ENCODE peak calls at places on chromosomes 13 and 19, in nine cellular contexts. N, E, P, T, Z, A, R, J and H are unnamed samples.

GRCh38 chr19:50427997-50428425 is 4.7 kb upstream of the MYBPC2 start:
- DNase-seq in J (peak), E (peak), P (peak), A (peak), N (peak), Z (no peak), R (peak), T (no peak), H (no peak)

GRCh38 chr13:23710366-23710765 is 140.2 kb downstream of the TNFRSF19 start:
- DNase-seq in J (no peak), R (no peak), T (no peak), N (no peak), A (no peak), Z (no peak), P (no peak), E (no peak), H (no peak)

GRCh38 chr13:24251525-24251924 is 57.9 kb upstream of the C1QTNF9 start:
- DNase-seq in P (no peak), T (no peak), Z (no peak), A (no peak), E (no peak), R (no peak), J (peak), N (no peak), H (peak)

GRCh38 chr13:78700121-78700910 is 41.4 kb upstream of the OBI1 start:
- DNase-seq in P (no peak), R (no peak), E (no peak), N (no peak), Z (no peak), J (no peak), A (no peak), T (no peak), H (no peak)

GRCh38 chr13:41554626-41555386 is 97.5 kb downstream of the RGCC start:
- DNase-seq in J (no peak), R (no peak), T (no peak), Z (no peak), A (no peak), N (no peak), E (no peak), P (no peak), H (no peak)

GRCh38 chr13:40190656-40191100 is 475.8 kb downstream of the FOXO1 start:
- DNase-seq in R (peak), J (peak), Z (no peak), P (no peak), E (peak), A (peak), T (no peak), N (no peak), H (peak)

GRCh38 chr13:63910406-63910957 is 2494.8 kb upstream of the PCDH20 start:
- DNase-seq in J (no peak), A (peak), R (no peak), N (no peak), E (no peak), T (peak), P (peak), Z (no peak), H (no peak)

GRCh38 chr13:49428041-49428763 is 15.7 kb downstream of the CAB39L start:
- DNase-seq in Z (no peak), A (no peak), R (no peak), P (no peak), N (no peak), T (no peak), E (no peak), J (no peak), H (no peak)

GRCh38 chr19:7636691-7637373 is at the start of gene STXBP2:
- DNase-seq in R (no peak), N (peak), T (peak), Z (peak), E (no peak), P (no peak), J (peak), A (no peak), H (peak)

GRCh38 chr13:99335087-99335486 is 27.9 kb upstream of the GPR183 start:
- DNase-seq in P (no peak), T (no peak), A (no peak), J (no peak), E (no peak), R (no peak), N (no peak), Z (no peak), H (no peak)

GRCh38 chr19:27794444-27795042 is 1418.4 kb downstream of the UQCRFS1 start:
- DNase-seq in Z (peak), P (no peak), J (no peak), R (no peak), T (peak), N (no peak), E (no peak), A (no peak), H (no peak)

GRCh38 chr13:43573361-43573740 is 213.4 kb downstream of the ENOX1 start:
- DNase-seq in E (no peak), N (no peak), Z (no peak), P (no peak), A (no peak), R (no peak), J (no peak), T (no peak), H (no peak)

GRCh38 chr19:15671891-15672579 is 852 bp upstream of the CYP4F12 start:
- DNase-seq in P (no peak), Z (no peak), E (no peak), T (no peak), R (no peak), A (no peak), N (no peak), J (no peak), H (no peak)

GRCh38 chr13:75960538-75960994 is 324.4 kb downstream of the LMO7 start:
- DNase-seq in T (no peak), P (no peak), R (no peak), A (no peak), Z (no peak), J (no peak), N (no peak), E (no peak), H (no peak)

GRCh38 chr13:49643003-49643651 is 14.8 kb downstream of the ARL11 start:
- DNase-seq in T (no peak), A (no peak), Z (no peak), E (no peak), P (no peak), N (no peak), J (no peak), R (no peak), H (no peak)

GRCh38 chr13:65615506-65615905 is 1614.6 kb downstream of the PCDH9 start:
- DNase-seq in P (no peak), Z (no peak), A (no peak), E (no peak), R (no peak), N (no peak), J (no peak), T (no peak), H (no peak)

GRCh38 chr13:48575014-48575413 is 42.1 kb upstream of the RCBTB2 start:
- DNase-seq in N (no peak), P (no peak), E (no peak), Z (no peak), A (no peak), R (no peak), T (no peak), J (no peak), H (no peak)

GRCh38 chr19:28014821-28015405 is 1198.0 kb downstream of the UQCRFS1 start:
- DNase-seq in T (no peak), R (no peak), P (no peak), A (no peak), Z (no peak), J (no peak), E (no peak), N (no peak), H (no peak)

GRCh38 chr13:114257014-114257413 is 22.3 kb downstream of the CDC16 start:
- DNase-seq in E (no peak), T (no peak), J (no peak), P (no peak), A (no peak), R (no peak), N (no peak), Z (no peak), H (no peak)

GRCh38 chr19:10283301-10283733 is 3.4 kb upstream of the ICAM4 start:
- DNase-seq in P (no peak), E (no peak), N (no peak), Z (no peak), A (no peak), J (no peak), R (no peak), T (no peak), H (no peak)

GRCh38 chr19:50794074-50794777 is 4.0 kb downstream of the ACP4 start:
- DNase-seq in A (no peak), P (no peak), E (no peak), N (no peak), T (no peak), R (no peak), Z (no peak), J (no peak), H (no peak)

GRCh38 chr13:40813662-40814454 is 24.4 kb downstream of the SLC25A15 start:
- DNase-seq in N (no peak), E (no peak), P (peak), J (no peak), R (no peak), T (no peak), Z (peak), A (no peak), H (no peak)

GRCh38 chr13:73715910-73716257 is 418.3 kb downstream of the KLF12 start:
- DNase-seq in R (no peak), A (no peak), J (no peak), E (no peak), T (no peak), N (no peak), Z (no peak), P (no peak), H (no peak)

GRCh38 chr19:38265213-38265861 is 964 bp downstream of the SPINT2 start:
- DNase-seq in Z (no peak), J (no peak), A (no peak), E (no peak), N (no peak), P (peak), R (no peak), T (no peak), H (no peak)

GRCh38 chr19:46963093-46963734 is 56.4 kb upstream of the NPAS1 start:
- DNase-seq in N (no peak), P (no peak), A (no peak), T (no peak), R (no peak), E (no peak), Z (no peak), J (no peak), H (no peak)

GRCh38 chr13:108816381-108816780 is 187.0 kb downstream of the MYO16 start:
- DNase-seq in T (no peak), Z (no peak), A (no peak), J (no peak), N (no peak), E (no peak), P (no peak), R (no peak), H (no peak)

GRCh38 chr19:1317274-1317673 is 31.6 kb downstream of the EFNA2 start:
- DNase-seq in E (no peak), P (no peak), Z (no peak), T (no peak), J (no peak), A (no peak), R (no peak), N (no peak), H (no peak)

GRCh38 chr13:33322474-33322827 is 36.9 kb upstream of the STARD13 start:
- DNase-seq in J (no peak), Z (no peak), N (no peak), T (no peak), E (no peak), P (no peak), A (peak), R (no peak), H (no peak)

GRCh38 chr19:58558623-58559274 is 338 bp upstream of the UBE2M start:
- DNase-seq in E (no peak), N (peak), P (peak), Z (no peak), R (no peak), J (peak), T (peak), A (peak), H (peak)

GRCh38 chr19:29299416-29300380 is 86.7 kb upstream of the UQCRFS1 start:
- DNase-seq in N (no peak), P (peak), Z (no peak), A (no peak), R (no peak), E (no peak), T (no peak), J (no peak), H (no peak)

GRCh38 chr13:32687275-32687674 is 101.0 kb downstream of the PDS5B start:
- DNase-seq in J (no peak), A (no peak), P (no peak), R (no peak), E (no peak), N (no peak), Z (no peak), T (no peak), H (no peak)

GRCh38 chr13:112638919-112639318 is 50.9 kb upstream of the ATP11A start:
- DNase-seq in T (no peak), R (no peak), A (no peak), P (no peak), N (no peak), Z (no peak), J (no peak), E (no peak), H (no peak)

GRCh38 chr13:79936368-79937136 is 404.4 kb downstream of the SPRY2 start:
- DNase-seq in J (no peak), T (no peak), E (peak), N (no peak), A (peak), P (peak), Z (no peak), R (no peak), H (no peak)

GRCh38 chr19:28171983-28172382 is 1041.0 kb downstream of the UQCRFS1 start:
- DNase-seq in R (no peak), Z (no peak), N (no peak), A (no peak), E (no peak), P (no peak), T (no peak), J (no peak), H (no peak)

GRCh38 chr13:96041326-96042092 is 11.7 kb downstream of the UGGT2 start:
- DNase-seq in P (no peak), R (no peak), E (no peak), Z (no peak), J (no peak), N (no peak), T (no peak), A (no peak), H (no peak)

GRCh38 chr19:752652-753517 is 2.0 kb downstream of the MISP start:
- DNase-seq in N (no peak), E (peak), P (no peak), T (peak), Z (no peak), R (no peak), J (no peak), A (peak), H (no peak)

GRCh38 chr13:114196629-114197028 is 17.6 kb downstream of the CFAP97D2 start:
- DNase-seq in R (no peak), P (no peak), A (no peak), J (no peak), N (no peak), E (no peak), T (no peak), Z (no peak), H (no peak)

GRCh38 chr13:48808689-48809088 is 155.0 kb downstream of the CYSLTR2 start:
- DNase-seq in P (no peak), J (no peak), E (no peak), T (no peak), R (no peak), A (no peak), Z (no peak), N (no peak), H (no peak)